ENCODE peak calls at places on chromosomes 4 and X, in five cellular contexts. One of them, this sample, is unnamed.
A peak's percentile ranks its signal among the peaks of the same experiment; 100 is the strongest.

GRCh38 chrX:13000311-13000811 is 25.5 kb downstream of the TMSB4X start:
- DNase-seq in nephron progenitor cell: no peak
- DNase-seq in lower leg skin: no peak
- DNase-seq in NCI-H1105: no peak
- DNase-seq in stimulated activated CD4-positive, alpha-beta T cell treated with anti-CD3 and anti-CD28 coated beads, Interleukin-1b, Interleukin-23, amount 100 ng/mL, for 48 hours: peak; percentile 50
- DNase-seq in this sample: no peak

GRCh38 chrX:13069771-13070410 is 25.5 kb upstream of the FAM9C start:
- DNase-seq in lower leg skin: no peak
- DNase-seq in nephron progenitor cell: no peak
- DNase-seq in stimulated activated CD4-positive, alpha-beta T cell treated with anti-CD3 and anti-CD28 coated beads, Interleukin-1b, Interleukin-23, amount 100 ng/mL, for 48 hours: no peak
- DNase-seq in NCI-H1105: no peak
- DNase-seq in this sample: no peak

GRCh38 chrX:134601240-134601639 is 57.0 kb downstream of the PLAC1 start:
- DNase-seq in stimulated activated CD4-positive, alpha-beta T cell treated with anti-CD3 and anti-CD28 coated beads, Interleukin-1b, Interleukin-23, amount 100 ng/mL, for 48 hours: no peak
- DNase-seq in NCI-H1105: no peak
- DNase-seq in nephron progenitor cell: no peak
- DNase-seq in lower leg skin: no peak
- DNase-seq in this sample: no peak

GRCh38 chr4:11336435-11336834 is 92.3 kb downstream of the HS3ST1 start:
- DNase-seq in NCI-H1105: no peak
- DNase-seq in nephron progenitor cell: no peak
- DNase-seq in stimulated activated CD4-positive, alpha-beta T cell treated with anti-CD3 and anti-CD28 coated beads, Interleukin-1b, Interleukin-23, amount 100 ng/mL, for 48 hours: no peak
- DNase-seq in lower leg skin: no peak
- DNase-seq in this sample: no peak

GRCh38 chrX:29541038-29541437 is 674.3 kb upstream of the MAGEB2 start:
- DNase-seq in NCI-H1105: no peak
- DNase-seq in lower leg skin: no peak
- DNase-seq in stimulated activated CD4-positive, alpha-beta T cell treated with anti-CD3 and anti-CD28 coated beads, Interleukin-1b, Interleukin-23, amount 100 ng/mL, for 48 hours: no peak
- DNase-seq in nephron progenitor cell: no peak
- DNase-seq in this sample: no peak

GRCh38 chr4:164779811-164780216 is 25.9 kb downstream of the SMIM31 start:
- DNase-seq in NCI-H1105: no peak
- DNase-seq in nephron progenitor cell: peak; percentile 45
- DNase-seq in lower leg skin: no peak
- DNase-seq in stimulated activated CD4-positive, alpha-beta T cell treated with anti-CD3 and anti-CD28 coated beads, Interleukin-1b, Interleukin-23, amount 100 ng/mL, for 48 hours: peak; percentile 11
- DNase-seq in this sample: no peak

GRCh38 chr4:125789018-125789417 is 474.3 kb downstream of the FAT4 start:
- DNase-seq in NCI-H1105: no peak
- DNase-seq in lower leg skin: no peak
- DNase-seq in stimulated activated CD4-positive, alpha-beta T cell treated with anti-CD3 and anti-CD28 coated beads, Interleukin-1b, Interleukin-23, amount 100 ng/mL, for 48 hours: no peak
- DNase-seq in nephron progenitor cell: no peak
- DNase-seq in this sample: no peak

GRCh38 chr4:8820178-8821102 is 51.2 kb downstream of the HMX1 start:
- DNase-seq in lower leg skin: peak; percentile 54
- DNase-seq in stimulated activated CD4-positive, alpha-beta T cell treated with anti-CD3 and anti-CD28 coated beads, Interleukin-1b, Interleukin-23, amount 100 ng/mL, for 48 hours: no peak
- DNase-seq in nephron progenitor cell: no peak
- DNase-seq in NCI-H1105: no peak
- DNase-seq in this sample: no peak

GRCh38 chr4:83013931-83014330 is 3.3 kb upstream of the LIN54 start:
- DNase-seq in lower leg skin: no peak
- DNase-seq in NCI-H1105: no peak
- DNase-seq in stimulated activated CD4-positive, alpha-beta T cell treated with anti-CD3 and anti-CD28 coated beads, Interleukin-1b, Interleukin-23, amount 100 ng/mL, for 48 hours: no peak
- DNase-seq in nephron progenitor cell: no peak
- DNase-seq in this sample: no peak

GRCh38 chr4:155304375-155304774 is 72.4 kb downstream of the MAP9 start:
- DNase-seq in stimulated activated CD4-positive, alpha-beta T cell treated with anti-CD3 and anti-CD28 coated beads, Interleukin-1b, Interleukin-23, amount 100 ng/mL, for 48 hours: no peak
- DNase-seq in NCI-H1105: no peak
- DNase-seq in nephron progenitor cell: no peak
- DNase-seq in lower leg skin: no peak
- DNase-seq in this sample: no peak

GRCh38 chr4:82865592-82865991 is 25.4 kb downstream of the SEC31A start:
- DNase-seq in NCI-H1105: no peak
- DNase-seq in lower leg skin: no peak
- DNase-seq in nephron progenitor cell: no peak
- DNase-seq in stimulated activated CD4-positive, alpha-beta T cell treated with anti-CD3 and anti-CD28 coated beads, Interleukin-1b, Interleukin-23, amount 100 ng/mL, for 48 hours: peak; percentile 15
- DNase-seq in this sample: no peak

GRCh38 chr4:15153662-15154061 is 151.4 kb downstream of the CPEB2 start:
- DNase-seq in nephron progenitor cell: no peak
- DNase-seq in stimulated activated CD4-positive, alpha-beta T cell treated with anti-CD3 and anti-CD28 coated beads, Interleukin-1b, Interleukin-23, amount 100 ng/mL, for 48 hours: no peak
- DNase-seq in NCI-H1105: no peak
- DNase-seq in lower leg skin: no peak
- DNase-seq in this sample: no peak

GRCh38 chr4:123577507-123577906 is 180.9 kb downstream of the SPRY1 start:
- DNase-seq in NCI-H1105: no peak
- DNase-seq in stimulated activated CD4-positive, alpha-beta T cell treated with anti-CD3 and anti-CD28 coated beads, Interleukin-1b, Interleukin-23, amount 100 ng/mL, for 48 hours: no peak
- DNase-seq in lower leg skin: no peak
- DNase-seq in nephron progenitor cell: no peak
- DNase-seq in this sample: no peak

GRCh38 chr4:2954358-2955185 is 8.6 kb downstream of the NOP14 start:
- DNase-seq in stimulated activated CD4-positive, alpha-beta T cell treated with anti-CD3 and anti-CD28 coated beads, Interleukin-1b, Interleukin-23, amount 100 ng/mL, for 48 hours: peak; percentile 88
- DNase-seq in nephron progenitor cell: no peak
- DNase-seq in NCI-H1105: no peak
- DNase-seq in lower leg skin: no peak
- DNase-seq in this sample: peak; percentile 36

GRCh38 chr4:130077275-130077674 is 981.3 kb downstream of the C4orf33 start:
- DNase-seq in NCI-H1105: no peak
- DNase-seq in lower leg skin: no peak
- DNase-seq in nephron progenitor cell: no peak
- DNase-seq in stimulated activated CD4-positive, alpha-beta T cell treated with anti-CD3 and anti-CD28 coated beads, Interleukin-1b, Interleukin-23, amount 100 ng/mL, for 48 hours: no peak
- DNase-seq in this sample: no peak

GRCh38 chrX:153804100-153804595 is 9.7 kb downstream of the SSR4 start:
- DNase-seq in stimulated activated CD4-positive, alpha-beta T cell treated with anti-CD3 and anti-CD28 coated beads, Interleukin-1b, Interleukin-23, amount 100 ng/mL, for 48 hours: no peak
- DNase-seq in nephron progenitor cell: no peak
- DNase-seq in NCI-H1105: no peak
- DNase-seq in lower leg skin: no peak
- DNase-seq in this sample: no peak

GRCh38 chr4:164997324-164997723 is 19.9 kb upstream of the TRIM61 start:
- DNase-seq in lower leg skin: no peak
- DNase-seq in stimulated activated CD4-positive, alpha-beta T cell treated with anti-CD3 and anti-CD28 coated beads, Interleukin-1b, Interleukin-23, amount 100 ng/mL, for 48 hours: no peak
- DNase-seq in NCI-H1105: no peak
- DNase-seq in nephron progenitor cell: no peak
- DNase-seq in this sample: no peak

GRCh38 chrX:80223922-80224579 is 196.2 kb upstream of the TENT5D start:
- DNase-seq in nephron progenitor cell: no peak
- DNase-seq in stimulated activated CD4-positive, alpha-beta T cell treated with anti-CD3 and anti-CD28 coated beads, Interleukin-1b, Interleukin-23, amount 100 ng/mL, for 48 hours: no peak
- DNase-seq in lower leg skin: no peak
- DNase-seq in NCI-H1105: no peak
- DNase-seq in this sample: no peak

GRCh38 chr4:169619518-169619957 is 840 bp upstream of the CLCN3 start:
- DNase-seq in nephron progenitor cell: peak; percentile 19
- DNase-seq in stimulated activated CD4-positive, alpha-beta T cell treated with anti-CD3 and anti-CD28 coated beads, Interleukin-1b, Interleukin-23, amount 100 ng/mL, for 48 hours: peak; percentile 38
- DNase-seq in NCI-H1105: peak; percentile 16
- DNase-seq in lower leg skin: no peak
- DNase-seq in this sample: peak; percentile 21

GRCh38 chr4:11624370-11624769 is 195.7 kb upstream of the HS3ST1 start:
- DNase-seq in NCI-H1105: no peak
- DNase-seq in nephron progenitor cell: no peak
- DNase-seq in stimulated activated CD4-positive, alpha-beta T cell treated with anti-CD3 and anti-CD28 coated beads, Interleukin-1b, Interleukin-23, amount 100 ng/mL, for 48 hours: no peak
- DNase-seq in lower leg skin: no peak
- DNase-seq in this sample: no peak

GRCh38 chr4:6087669-6088068 is 69.4 kb upstream of the C4orf50 start:
- DNase-seq in stimulated activated CD4-positive, alpha-beta T cell treated with anti-CD3 and anti-CD28 coated beads, Interleukin-1b, Interleukin-23, amount 100 ng/mL, for 48 hours: no peak
- DNase-seq in lower leg skin: peak; percentile 45
- DNase-seq in NCI-H1105: peak; percentile 40
- DNase-seq in nephron progenitor cell: peak; percentile 56
- DNase-seq in this sample: no peak

GRCh38 chrX:38649674-38650647 is 88.6 kb downstream of the TSPAN7 start:
- DNase-seq in lower leg skin: no peak
- DNase-seq in stimulated activated CD4-positive, alpha-beta T cell treated with anti-CD3 and anti-CD28 coated beads, Interleukin-1b, Interleukin-23, amount 100 ng/mL, for 48 hours: no peak
- DNase-seq in nephron progenitor cell: no peak
- DNase-seq in NCI-H1105: no peak
- DNase-seq in this sample: no peak

GRCh38 chrX:29478336-29479069 is 736.9 kb upstream of the MAGEB2 start:
- DNase-seq in stimulated activated CD4-positive, alpha-beta T cell treated with anti-CD3 and anti-CD28 coated beads, Interleukin-1b, Interleukin-23, amount 100 ng/mL, for 48 hours: no peak
- DNase-seq in nephron progenitor cell: peak; percentile 32
- DNase-seq in NCI-H1105: no peak
- DNase-seq in lower leg skin: no peak
- DNase-seq in this sample: no peak

GRCh38 chrX:45986971-45987370 is 558.2 kb downstream of the ZNF674 start:
- DNase-seq in NCI-H1105: no peak
- DNase-seq in lower leg skin: no peak
- DNase-seq in stimulated activated CD4-positive, alpha-beta T cell treated with anti-CD3 and anti-CD28 coated beads, Interleukin-1b, Interleukin-23, amount 100 ng/mL, for 48 hours: no peak
- DNase-seq in nephron progenitor cell: no peak
- DNase-seq in this sample: no peak

GRCh38 chr4:2286904-2287593 is 25.1 kb upstream of the MXD4 start:
- DNase-seq in stimulated activated CD4-positive, alpha-beta T cell treated with anti-CD3 and anti-CD28 coated beads, Interleukin-1b, Interleukin-23, amount 100 ng/mL, for 48 hours: no peak
- DNase-seq in nephron progenitor cell: no peak
- DNase-seq in NCI-H1105: no peak
- DNase-seq in lower leg skin: no peak
- DNase-seq in this sample: no peak

GRCh38 chr4:139552506-139552905 is 3.5 kb downstream of the SETD7 start:
- DNase-seq in NCI-H1105: no peak
- DNase-seq in nephron progenitor cell: no peak
- DNase-seq in lower leg skin: no peak
- DNase-seq in stimulated activated CD4-positive, alpha-beta T cell treated with anti-CD3 and anti-CD28 coated beads, Interleukin-1b, Interleukin-23, amount 100 ng/mL, for 48 hours: no peak
- DNase-seq in this sample: no peak

GRCh38 chrX:154097003-154097596 is 417 bp downstream of the MECP2 start:
- DNase-seq in nephron progenitor cell: peak; percentile 84
- DNase-seq in lower leg skin: peak; percentile 91
- DNase-seq in NCI-H1105: peak; percentile 78
- DNase-seq in stimulated activated CD4-positive, alpha-beta T cell treated with anti-CD3 and anti-CD28 coated beads, Interleukin-1b, Interleukin-23, amount 100 ng/mL, for 48 hours: peak; percentile 57
- DNase-seq in this sample: peak; percentile 62

This sample was measured in T-helper 17 cell.